ENCODE peak calls at places on chromosomes 7 and 10, in seven cellular contexts. Y, E, B, N, K, Q and F are unnamed samples.

GRCh38 chr10:77801474-77802238 is 124.9 kb downstream of the DLG5 start:
- DNase-seq in N (no peak), E (no peak), Q (no peak), K (no peak), Y (peak), B (no peak), F (no peak)

GRCh38 chr10:46527241-46527811 is 29.1 kb downstream of the GPRIN2 start:
- DNase-seq in N (no peak), K (no peak), E (no peak), Q (no peak), B (no peak), Y (no peak), F (no peak)

GRCh38 chr7:123070702-123071286 is 75.3 kb upstream of the TAS2R16 start:
- DNase-seq in E (peak), B (peak), Y (no peak), Q (peak), N (no peak), K (no peak), F (peak)

GRCh38 chr7:95342642-95343252 is 18.4 kb upstream of the PON1 start:
- DNase-seq in Y (no peak), N (no peak), Q (no peak), E (no peak), K (no peak), B (peak), F (no peak)

GRCh38 chr10:71205468-71205867 is 6.9 kb upstream of the UNC5B start:
- DNase-seq in Q (no peak), K (no peak), N (no peak), B (no peak), E (no peak), Y (no peak), F (peak)

GRCh38 chr7:136869006-136869961 is 832 bp downstream of the CHRM2 start:
- DNase-seq in Q (peak), N (peak), Y (no peak), K (no peak), E (no peak), B (no peak), F (no peak)

GRCh38 chr10:59867590-59867989 is 38.8 kb downstream of the CCDC6 start:
- DNase-seq in B (peak), K (no peak), N (no peak), E (no peak), Q (no peak), Y (no peak), F (no peak)

GRCh38 chr10:93997546-93997945 is 3.8 kb downstream of the PLCE1 start:
- DNase-seq in K (no peak), B (no peak), Y (no peak), E (no peak), Q (no peak), N (no peak), F (no peak)

GRCh38 chr10:101241840-101242707 is 12.8 kb upstream of the LBX1 start:
- DNase-seq in B (no peak), Q (no peak), Y (no peak), K (no peak), E (no peak), N (no peak), F (no peak)

GRCh38 chr10:42475168-42476098 is 162.9 kb downstream of the ZNF33B start:
- DNase-seq in Q (peak), N (no peak), E (no peak), Y (no peak), B (peak), K (peak), F (peak)

GRCh38 chr10:132804785-132805426 is 19.0 kb upstream of the NKX6-2 start:
- DNase-seq in K (no peak), E (no peak), N (no peak), Y (no peak), Q (peak), B (no peak), F (no peak)

GRCh38 chr7:92158660-92159575 is 20.0 kb downstream of the LRRD1 start:
- DNase-seq in K (no peak), E (no peak), Y (no peak), N (no peak), Q (no peak), B (no peak), F (no peak)

GRCh38 chr10:45076847-45077246 is 76.1 kb downstream of the ZNF22 start:
- DNase-seq in B (no peak), N (no peak), E (no peak), K (no peak), Y (no peak), Q (no peak), F (peak)

GRCh38 chr10:45075821-45076220 is 75.1 kb downstream of the ZNF22 start:
- DNase-seq in Q (no peak), K (no peak), Y (no peak), E (no peak), N (no peak), B (no peak), F (no peak)

DNA sequence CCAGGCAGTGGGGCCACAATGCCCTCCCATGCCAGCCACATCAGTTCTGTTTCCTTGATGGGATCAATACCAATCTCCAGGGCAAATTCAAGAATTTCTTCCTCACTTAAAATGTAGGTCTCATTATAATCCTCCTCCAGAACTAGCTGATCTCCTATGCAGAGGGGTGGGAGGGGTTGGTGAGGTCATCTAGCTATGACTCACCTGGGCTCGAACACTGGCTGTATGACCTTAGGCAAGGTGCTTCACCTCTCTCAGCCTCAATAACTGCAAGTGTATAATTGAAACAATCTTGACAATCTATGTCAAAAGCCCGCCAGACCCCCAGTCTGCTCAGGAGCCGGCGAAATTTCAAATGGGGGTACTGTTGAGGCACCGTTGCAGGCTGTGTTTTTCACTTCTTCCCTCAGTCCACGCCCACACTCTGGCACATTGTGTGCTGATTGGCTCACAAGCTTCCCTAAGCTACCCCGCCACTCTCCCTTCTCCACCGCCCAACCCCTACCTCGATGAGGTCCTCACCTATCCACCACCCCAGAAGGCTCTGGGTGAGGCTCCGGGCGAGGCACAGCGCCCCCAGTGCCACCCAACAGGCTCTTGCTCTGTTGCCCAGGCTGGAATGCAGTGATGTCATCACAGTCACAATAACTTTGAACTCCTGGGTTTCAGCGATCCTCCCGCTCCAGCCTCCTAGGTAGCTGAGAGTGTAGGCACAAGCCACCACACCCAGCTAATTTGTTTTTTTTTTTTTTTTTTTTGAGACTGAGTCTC is 70.5 kb downstream of the ZNF22 start:
- DNase-seq in B (no peak), E (no peak), Y (no peak), Q (no peak), N (no peak), K (peak), F (no peak)
- TF ChIP-seq MAX in B (no peak), E (no peak), Y (no peak), Q (no peak), N (no peak), K (no peak), F (no peak)

GRCh38 chr10:124724279-124725027 is 19.7 kb downstream of the FAM53B start:
- DNase-seq in B (peak), K (no peak), E (no peak), N (no peak), Y (no peak), Q (no peak), F (no peak)
- H3K4me2 ChIP-seq in B (peak), K (no peak), E (no peak), N (no peak), Y (peak), Q (no peak), F (no peak)

GRCh38 chr10:127157506-127158205 is 38.7 kb downstream of the INSYN2A start:
- DNase-seq in N (no peak), Q (no peak), B (no peak), K (no peak), E (no peak), Y (no peak), F (no peak)
- TF ChIP-seq MAX in N (no peak), Q (no peak), B (no peak), K (no peak), E (no peak), Y (no peak), F (no peak)

DNA sequence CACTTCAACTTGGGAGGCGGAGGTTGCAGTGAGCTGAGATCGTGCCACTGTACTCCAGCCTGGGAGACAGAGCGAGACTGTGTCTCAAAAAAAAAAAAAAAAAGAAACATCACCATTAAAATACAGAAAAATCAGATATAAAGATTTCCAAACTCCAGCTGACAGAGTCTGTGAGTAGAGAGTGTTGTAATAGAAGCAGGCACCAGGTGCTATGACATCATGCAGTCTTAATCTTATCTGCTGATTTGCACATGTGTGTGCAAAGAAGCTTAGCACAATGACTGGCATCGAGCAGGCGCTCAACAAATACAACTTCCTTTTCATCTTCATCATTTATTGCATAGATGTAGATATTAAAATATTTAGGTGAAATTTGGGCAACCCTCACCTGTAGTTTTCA is 92.2 kb downstream of the PRKCQ start:
- DNase-seq in Q (no peak), Y (no peak), E (no peak), N (no peak), B (no peak), K (no peak), F (no peak)
- H3K4me2 ChIP-seq in Q (no peak), Y (no peak), E (no peak), N (no peak), B (no peak), K (no peak), F (no peak)

GRCh38 chr7:156892821-156893706 is at the start of gene LMBR1:
- DNase-seq in N (peak), K (peak), B (peak), Q (peak), E (peak), Y (peak), F (peak)

GRCh38 chr7:156889746-156890145 is 3.2 kb downstream of the LMBR1 start:
- DNase-seq in B (no peak), K (no peak), E (no peak), Y (no peak), Q (no peak), N (no peak), F (no peak)

GRCh38 chr7:156895024-156895780 is 2.2 kb upstream of the LMBR1 start:
- DNase-seq in Y (no peak), E (no peak), N (no peak), Q (no peak), B (no peak), K (peak), F (peak)

GRCh38 chr7:156889089-156889488 is 3.9 kb downstream of the LMBR1 start:
- DNase-seq in E (no peak), N (no peak), B (no peak), Y (no peak), K (no peak), Q (no peak), F (no peak)

DNA sequence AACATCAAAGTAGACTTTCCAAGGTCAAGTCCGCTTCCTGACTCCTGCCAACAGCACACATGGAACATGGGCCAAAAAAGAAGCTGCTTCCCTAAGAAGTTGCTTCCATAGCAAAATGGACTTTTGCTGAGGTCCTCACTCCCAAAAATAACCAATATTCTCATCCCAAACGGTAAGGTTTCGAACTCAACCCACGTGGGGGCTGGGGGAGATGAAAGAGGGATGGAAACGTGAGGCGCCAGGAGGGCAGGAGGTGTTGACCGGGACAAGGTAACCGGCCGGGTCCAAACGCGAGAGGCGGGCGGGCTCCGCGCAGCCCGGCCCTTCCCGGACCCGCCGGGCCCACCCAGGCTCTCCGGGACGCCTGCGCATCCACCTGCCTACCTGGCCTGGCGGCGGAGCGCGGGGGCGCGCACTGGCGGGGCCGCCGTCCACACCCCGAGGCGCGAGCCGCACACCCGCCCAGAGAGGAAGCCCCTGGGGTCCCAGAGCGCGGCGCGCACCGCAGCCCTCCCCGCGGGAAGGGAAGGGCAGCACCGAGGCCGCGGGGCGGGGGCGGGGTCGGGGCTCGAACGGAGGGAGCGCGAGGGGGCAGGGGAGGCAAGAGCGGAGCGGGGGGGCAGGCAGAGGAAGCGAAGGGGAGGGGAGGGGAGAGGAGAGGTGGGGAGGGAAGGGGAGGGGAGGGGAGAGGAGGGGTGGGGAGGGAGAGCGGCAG is 740 bp downstream of the LMBR1 start:
- DNase-seq in B (peak), E (no peak), N (peak), Y (no peak), Q (peak), K (peak), F (peak)
- TF ChIP-seq MAX in B (peak), E (no peak), N (peak), Y (no peak), Q (no peak), K (no peak), F (no peak)

DNA sequence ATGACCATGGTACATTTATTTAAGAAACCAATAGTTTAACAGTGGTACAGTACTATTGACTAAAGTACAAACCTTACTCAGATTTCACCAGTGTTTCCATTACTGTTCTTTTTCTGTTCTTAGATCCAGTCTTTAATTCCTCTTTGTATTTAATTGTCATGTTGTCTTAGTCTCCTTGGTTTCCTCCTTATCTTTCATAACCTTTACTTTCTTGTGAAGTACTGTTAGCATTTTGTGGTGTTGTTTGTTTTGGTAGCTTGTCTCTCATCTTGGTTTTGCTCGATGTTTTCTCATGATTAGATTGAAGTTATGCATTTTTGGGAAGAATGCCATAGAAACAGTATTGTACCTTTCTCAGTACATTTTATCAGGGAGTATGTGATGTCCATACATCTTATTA is 24.1 kb downstream of the TAX1BP1 start:
- DNase-seq in K (no peak), N (no peak), Y (no peak), B (no peak), E (no peak), Q (no peak), F (peak)
- H3K4me2 ChIP-seq in K (no peak), N (no peak), Y (no peak), B (no peak), E (peak), Q (no peak), F (no peak)

DNA sequence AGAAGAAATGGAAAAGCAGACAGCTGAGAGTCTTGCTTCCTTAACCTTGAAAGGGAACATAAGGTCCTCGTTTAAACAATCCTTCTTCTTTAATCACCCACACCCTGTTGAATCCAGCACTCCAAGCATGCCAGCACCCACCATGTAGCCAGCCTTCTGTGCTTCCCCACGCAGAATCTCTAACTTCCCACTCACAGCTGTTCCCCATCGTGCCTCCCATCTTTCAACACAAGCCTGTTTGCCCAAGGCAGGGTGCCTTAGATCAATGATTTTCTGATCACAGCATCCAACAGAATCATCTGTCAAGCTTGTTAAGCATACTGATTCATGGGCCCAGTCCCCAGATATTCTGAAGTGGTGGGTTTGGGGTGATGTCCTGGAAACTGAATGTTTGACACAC is 530.7 kb downstream of the SH2D4B start:
- DNase-seq in N (no peak), E (no peak), Y (no peak), Q (no peak), K (no peak), B (no peak), F (no peak)
- TF ChIP-seq MAX in N (no peak), E (no peak), Y (no peak), Q (no peak), K (no peak), B (no peak), F (no peak)

GRCh38 chr7:155190608-155191536 is 106.8 kb upstream of the INSIG1 start:
- DNase-seq in K (peak), Y (no peak), B (no peak), N (peak), Q (peak), E (peak), F (peak)

GRCh38 chr7:155188821-155189599 is 108.7 kb upstream of the INSIG1 start:
- DNase-seq in Q (no peak), E (no peak), B (no peak), K (no peak), N (no peak), Y (no peak), F (no peak)

GRCh38 chr7:155188357-155188756 is 109.3 kb upstream of the INSIG1 start:
- DNase-seq in B (no peak), Q (no peak), N (no peak), K (no peak), Y (no peak), E (no peak), F (no peak)

GRCh38 chr7:155187061-155187785 is 110.5 kb upstream of the INSIG1 start:
- DNase-seq in Q (no peak), N (no peak), E (no peak), Y (no peak), B (no peak), K (no peak), F (no peak)

GRCh38 chr7:155189600-155189989 is 108.1 kb upstream of the INSIG1 start:
- DNase-seq in E (no peak), N (no peak), K (no peak), Q (no peak), B (no peak), Y (no peak), F (no peak)
- H3K4me2 ChIP-seq in E (no peak), N (no peak), K (no peak), Q (no peak), B (no peak), Y (no peak), F (no peak)

DNA sequence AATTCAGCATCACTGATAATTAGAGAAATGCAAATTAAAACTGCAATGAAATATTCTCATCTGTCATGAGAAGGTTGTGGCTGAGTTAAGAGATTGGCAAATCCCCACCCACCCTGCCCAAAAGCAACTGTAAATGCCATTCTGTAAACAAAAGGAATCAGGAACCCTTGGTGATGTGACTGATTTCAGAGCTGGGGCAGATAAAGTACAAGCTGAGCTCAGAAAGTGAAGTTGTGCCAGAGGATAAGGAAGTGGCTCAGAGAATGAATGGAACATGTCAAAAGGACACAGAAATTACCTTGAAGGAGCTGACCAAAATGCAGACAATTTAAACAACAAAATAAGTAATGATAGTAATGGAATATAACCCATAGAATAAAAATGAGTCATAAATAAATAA is 32.7 kb upstream of the ARMS2 start:
- DNase-seq in E (no peak), B (no peak), Q (no peak), Y (no peak), K (no peak), N (no peak), F (peak)
- TF ChIP-seq MAX in E (no peak), B (no peak), Q (no peak), Y (no peak), K (no peak), N (no peak), F (no peak)